ENCODE peak calls at places on chromosome X, in nine cellular contexts. U, Y, Q, F, V, X, K, L and Z are unnamed samples.
A peak's percentile ranks its signal among the peaks of the same experiment; 100 is the strongest.

GRCh38 chrX:49838374-49838773 is 9.3 kb downstream of the PAGE4 start:
- DNase-seq in U (no peak), Y (peak; percentile 36), Q (peak; percentile 32), F (no peak), V (peak; percentile 24), X (no peak), K (peak; percentile 19), L (no peak), Z (peak; percentile 24)

GRCh38 chrX:80808854-80809493 is 703 bp downstream of the BRWD3 start:
- DNase-seq in U (no peak), Y (no peak), Q (peak; percentile 11), F (no peak), V (peak; percentile 12), X (peak; percentile 21), K (peak; percentile 29), L (peak; percentile 21), Z (peak; percentile 10)

GRCh38 chrX:41300758-41301437 is 33.1 kb upstream of the DDX3X start:
- DNase-seq in U (no peak), Y (peak; percentile 54), Q (no peak), F (no peak), V (peak; percentile 29), X (no peak), K (no peak), L (no peak), Z (no peak)

GRCh38 chrX:50988649-50989048 is 78.1 kb downstream of the BMP15 start:
- DNase-seq in U (no peak), Y (peak; percentile 47), Q (peak; percentile 16), F (no peak), V (peak; percentile 46), X (no peak), K (peak; percentile 32), L (no peak), Z (peak; percentile 25)

GRCh38 chrX:110310896-110311295 is 7.0 kb downstream of the AMMECR1 start:
- DNase-seq in U (no peak), Y (peak; percentile 24), Q (peak; percentile 43), F (no peak), V (peak; percentile 14), X (no peak), K (peak; percentile 9), L (no peak), Z (no peak)

GRCh38 chrX:40434947-40435346 is 145.8 kb upstream of the ATP6AP2 start:
- DNase-seq in U (peak; percentile 76), Y (peak; percentile 24), Q (no peak), F (no peak), V (peak; percentile 64), X (no peak), K (peak; percentile 6), L (peak; percentile 22), Z (no peak)

GRCh38 chrX:49243166-49243565 is 7.9 kb downstream of the CCDC22 start:
- DNase-seq in U (no peak), Y (no peak), Q (no peak), F (no peak), V (no peak), X (no peak), K (no peak), L (no peak), Z (no peak)

GRCh38 chrX:9745417-9746115 is 20.1 kb downstream of the GPR143 start:
- DNase-seq in U (no peak), Y (no peak), Q (no peak), F (no peak), V (peak; percentile 78), X (no peak), K (no peak), L (no peak), Z (peak; percentile 29)

GRCh38 chrX:14916017-14916674 is 42.9 kb downstream of the MOSPD2 start:
- DNase-seq in U (no peak), Y (peak; percentile 51), Q (no peak), F (no peak), V (peak; percentile 56), X (no peak), K (no peak), L (no peak), Z (no peak)

GRCh38 chrX:78957768-78958130 is 12.6 kb downstream of the P2RY10 start:
- DNase-seq in U (no peak), Y (no peak), Q (no peak), F (no peak), V (no peak), X (no peak), K (no peak), L (no peak), Z (no peak)
- TF ChIP-seq CTCF in U (no peak), Y (no peak), Q (no peak), F (no peak), V (no peak), X (no peak), K (no peak), L (no peak), Z (no peak)

DNA sequence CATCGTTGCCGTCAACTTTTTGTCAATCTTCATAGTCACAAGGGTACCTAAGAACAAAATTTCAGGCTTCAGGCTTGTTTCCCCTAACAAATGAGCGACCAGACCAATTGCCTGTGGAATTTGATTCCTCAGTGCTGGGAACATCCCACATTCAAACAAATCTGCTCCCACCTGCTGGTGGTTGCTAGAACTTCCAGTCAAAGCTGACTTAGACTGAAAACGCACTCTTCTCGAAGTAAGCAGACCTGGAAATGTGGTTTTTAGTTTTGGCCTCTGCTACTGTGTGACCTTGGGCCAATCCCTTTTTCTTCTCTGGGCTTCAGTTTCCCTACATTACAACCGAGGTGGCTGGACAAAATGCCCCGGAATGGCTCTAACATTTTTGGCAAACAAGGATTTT is 1.8 kb upstream of the GABRQ start:
- DNase-seq in U (no peak), Y (peak; percentile 65), Q (no peak), F (no peak), V (peak; percentile 73), X (no peak), K (peak; percentile 28), L (no peak), Z (peak; percentile 41)
- TF ChIP-seq CTCF in U (no peak), Y (peak; percentile 75), Q (peak; percentile 33), F (no peak), V (peak; percentile 61), X (peak; percentile 23), K (no peak), L (no peak), Z (peak; percentile 54)

DNA sequence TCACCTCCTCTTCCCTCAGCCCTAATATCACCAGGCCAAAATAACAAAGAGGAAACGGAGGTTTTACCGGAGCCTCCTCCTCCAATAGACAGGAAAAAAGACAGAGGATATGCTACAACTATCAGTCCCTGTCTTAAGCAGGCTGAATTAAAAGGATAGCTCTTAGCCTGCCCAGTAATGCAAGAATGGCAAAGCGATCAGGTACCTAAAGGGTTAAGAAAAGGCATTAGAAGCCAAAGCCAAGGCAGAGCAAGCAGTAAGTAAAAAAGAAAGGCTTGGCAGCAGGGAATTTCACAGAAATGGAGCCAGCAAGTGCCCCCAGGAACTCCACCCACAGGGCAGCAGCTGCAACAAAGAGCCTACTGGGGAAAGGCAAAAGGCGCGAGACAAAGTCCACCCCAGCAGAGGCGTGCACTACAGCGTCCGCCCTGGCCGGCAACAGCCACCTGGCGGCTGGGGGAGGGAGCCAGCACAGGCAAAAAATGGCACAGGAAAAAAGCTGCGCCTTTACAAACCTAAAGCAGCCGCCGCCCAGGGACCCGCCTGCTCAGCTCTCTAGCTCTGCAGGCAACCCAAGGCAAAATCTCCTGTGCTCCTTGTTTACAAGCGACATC is 220.6 kb upstream of the ZC4H2 start:
- DNase-seq in U (no peak), Y (no peak), Q (no peak), F (no peak), V (no peak), X (peak; percentile 39), K (peak; percentile 78), L (no peak), Z (peak; percentile 58)
- TF ChIP-seq CTCF in U (no peak), Y (no peak), Q (no peak), F (no peak), V (no peak), X (peak; percentile 12), K (no peak), L (no peak), Z (peak; percentile 20)

GRCh38 chrX:105328773-105329172 is 108.3 kb upstream of the TEX13A start:
- DNase-seq in U (no peak), Y (peak; percentile 18), Q (no peak), F (no peak), V (peak; percentile 4), X (no peak), K (no peak), L (no peak), Z (no peak)
- TF ChIP-seq CTCF in U (no peak), Y (no peak), Q (no peak), F (no peak), V (no peak), X (no peak), K (no peak), L (no peak), Z (no peak)

GRCh38 chrX:134753185-134754008 is 95.1 kb upstream of the PLAC1 start:
- DNase-seq in U (no peak), Y (peak; percentile 75), Q (no peak), F (no peak), V (peak; percentile 71), X (no peak), K (no peak), L (no peak), Z (no peak)
- TF ChIP-seq CTCF in U (no peak), Y (peak; percentile 33), Q (no peak), F (no peak), V (peak; percentile 30), X (no peak), K (no peak), L (peak; percentile 43), Z (no peak)

DNA sequence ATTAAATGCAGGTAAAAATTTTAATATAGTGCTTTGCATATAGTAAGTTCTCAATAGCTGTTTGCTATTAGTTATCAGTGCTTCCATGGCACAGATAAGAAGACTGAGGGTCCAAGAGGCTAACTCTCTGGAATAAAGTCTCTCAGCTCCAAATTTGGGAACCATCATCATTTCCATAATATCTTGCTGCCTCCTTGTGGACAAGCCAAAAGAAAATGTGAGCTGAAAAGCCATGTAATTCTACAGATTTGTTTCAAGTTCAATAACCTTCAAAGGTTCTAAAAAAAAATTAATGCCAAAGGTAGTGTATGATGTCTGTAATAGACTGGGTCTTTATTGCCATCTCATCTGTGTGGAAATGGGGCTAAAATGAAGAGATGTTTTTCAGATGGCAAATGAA is 136.9 kb upstream of the VCX start:
- DNase-seq in U (no peak), Y (no peak), Q (no peak), F (no peak), V (no peak), X (no peak), K (no peak), L (no peak), Z (no peak)
- TF ChIP-seq CTCF in U (no peak), Y (peak; percentile 29), Q (peak; percentile 20), F (no peak), V (no peak), X (no peak), K (no peak), L (no peak), Z (no peak)

GRCh38 chrX:131728295-131729145 is 184.6 kb downstream of the OR13H1 start:
- DNase-seq in U (peak; percentile 92), Y (peak; percentile 88), Q (peak; percentile 28), F (peak; percentile 87), V (no peak), X (peak; percentile 49), K (no peak), L (no peak), Z (no peak)
- TF ChIP-seq CTCF in U (no peak), Y (peak; percentile 39), Q (peak; percentile 31), F (peak; percentile 26), V (no peak), X (no peak), K (no peak), L (peak; percentile 55), Z (no peak)